ENCODE peak calls at places on chromosomes 4 and X, in five cellular contexts. H, A, N, F and S are unnamed samples.

GRCh38 chr4:2910409-2910808 is 52.8 kb downstream of the NOP14 start:
- DNase-seq in H (no peak), A (no peak), N (no peak), F (no peak), S (no peak)

GRCh38 chrX:87409113-87409841 is 108.3 kb upstream of the KLHL4 start:
- DNase-seq in H (no peak), A (no peak), N (peak; percentile 24), F (peak; percentile 85), S (no peak)

GRCh38 chrX:106100442-106100841 is 61.9 kb upstream of the SERPINA7 start:
- DNase-seq in H (no peak), A (no peak), N (no peak), F (no peak), S (no peak)

GRCh38 chrX:77434949-77435348 is 12.2 kb upstream of the FGF16 start:
- DNase-seq in H (no peak), A (no peak), N (no peak), F (no peak), S (no peak)

GRCh38 chr4:84496356-84497219 is 2.5 kb downstream of the NKX6-1 start:
- DNase-seq in H (no peak), A (no peak), N (no peak), F (peak; percentile 26), S (peak; percentile 65)

GRCh38 chr4:82779032-82779431 is 19.6 kb downstream of the SCD5 start:
- DNase-seq in H (no peak), A (no peak), N (no peak), F (no peak), S (no peak)

GRCh38 chrX:132022115-132022862 is 813 bp upstream of the STK26 start:
- DNase-seq in H (no peak), A (no peak), N (no peak), F (peak; percentile 34), S (no peak)

GRCh38 chr4:68905598-68906237 is 45.9 kb downstream of the UGT2A3 start:
- DNase-seq in H (peak; percentile 9), A (no peak), N (no peak), F (no peak), S (peak; percentile 47)

GRCh38 chr4:114727426-114727825 is 128.8 kb downstream of the UGT8 start:
- DNase-seq in H (peak; percentile 26), A (no peak), N (no peak), F (no peak), S (no peak)

GRCh38 chr4:110484767-110485166 is 8.8 kb downstream of the ENPEP start:
- DNase-seq in H (no peak), A (peak; percentile 35), N (peak; percentile 90), F (peak; percentile 93), S (no peak)

GRCh38 chr4:5738061-5738460 is 27.1 kb downstream of the EVC start:
- DNase-seq in H (no peak), A (no peak), N (peak; percentile 32), F (no peak), S (no peak)

GRCh38 chr4:115851918-115852766 is 738.7 kb upstream of the NDST4 start:
- DNase-seq in H (peak; percentile 40), A (peak; percentile 42), N (no peak), F (peak; percentile 64), S (peak; percentile 73)

DNA sequence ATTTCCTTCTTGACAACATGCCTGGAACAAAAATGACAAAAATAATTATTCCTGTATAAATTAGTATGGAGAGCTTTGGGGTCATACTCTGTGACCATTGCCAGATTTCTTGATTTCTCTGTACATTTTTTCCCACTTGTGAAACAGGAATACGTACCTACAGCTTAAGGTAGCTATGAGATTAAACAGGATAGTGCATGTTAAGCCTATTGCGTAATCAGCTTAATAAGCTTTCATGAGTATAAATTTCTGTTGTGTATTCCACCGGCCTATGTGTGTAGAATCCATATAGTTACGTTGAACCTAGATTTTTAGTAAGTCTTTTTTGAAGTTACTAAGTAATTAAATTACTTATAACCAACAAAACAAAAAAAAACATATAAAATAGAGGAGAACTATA is 334.9 kb downstream of the DCTD start:
- DNase-seq in H (no peak), A (no peak), N (no peak), F (no peak), S (no peak)
- H4K91ac ChIP-seq in H (no peak overlapping the region), A (no peak overlapping the region), N (no peak overlapping the region), F (no peak overlapping the region), S (no peak overlapping the region)

GRCh38 chr4:24003476-24003875 is 113.6 kb upstream of the PPARGC1A start:
- DNase-seq in H (no peak), A (no peak), N (no peak), F (no peak), S (no peak)

GRCh38 chr4:24001486-24001885 is 111.6 kb upstream of the PPARGC1A start:
- DNase-seq in H (no peak), A (no peak), N (no peak), F (no peak), S (no peak)

GRCh38 chr4:24003926-24004325 is 114.1 kb upstream of the PPARGC1A start:
- DNase-seq in H (no peak), A (no peak), N (peak; percentile 17), F (peak; percentile 5), S (no peak)

GRCh38 chr4:24001945-24002640 is 112.2 kb upstream of the PPARGC1A start:
- DNase-seq in H (no peak), A (no peak), N (no peak), F (no peak), S (no peak)

GRCh38 chr4:24002641-24002966 is 112.8 kb upstream of the PPARGC1A start:
- DNase-seq in H (no peak), A (no peak), N (no peak), F (no peak), S (no peak)
- H2AK5ac ChIP-seq in H (no peak overlapping the region), A (no peak overlapping the region), N (peak overlapping the region; percentile 31), F (no peak overlapping the region), S (no peak overlapping the region)

GRCh38 chrX:10756365-10756915 is 136.1 kb upstream of the MID1 start:
- DNase-seq in H (no peak), A (peak; percentile 47), N (peak; percentile 92), F (peak; percentile 82), S (no peak)
- H4K91ac ChIP-seq in H (no peak overlapping the region), A (peak overlapping the region; percentile 51), N (peak overlapping the region; percentile 71), F (no peak overlapping the region), S (no peak overlapping the region)

DNA sequence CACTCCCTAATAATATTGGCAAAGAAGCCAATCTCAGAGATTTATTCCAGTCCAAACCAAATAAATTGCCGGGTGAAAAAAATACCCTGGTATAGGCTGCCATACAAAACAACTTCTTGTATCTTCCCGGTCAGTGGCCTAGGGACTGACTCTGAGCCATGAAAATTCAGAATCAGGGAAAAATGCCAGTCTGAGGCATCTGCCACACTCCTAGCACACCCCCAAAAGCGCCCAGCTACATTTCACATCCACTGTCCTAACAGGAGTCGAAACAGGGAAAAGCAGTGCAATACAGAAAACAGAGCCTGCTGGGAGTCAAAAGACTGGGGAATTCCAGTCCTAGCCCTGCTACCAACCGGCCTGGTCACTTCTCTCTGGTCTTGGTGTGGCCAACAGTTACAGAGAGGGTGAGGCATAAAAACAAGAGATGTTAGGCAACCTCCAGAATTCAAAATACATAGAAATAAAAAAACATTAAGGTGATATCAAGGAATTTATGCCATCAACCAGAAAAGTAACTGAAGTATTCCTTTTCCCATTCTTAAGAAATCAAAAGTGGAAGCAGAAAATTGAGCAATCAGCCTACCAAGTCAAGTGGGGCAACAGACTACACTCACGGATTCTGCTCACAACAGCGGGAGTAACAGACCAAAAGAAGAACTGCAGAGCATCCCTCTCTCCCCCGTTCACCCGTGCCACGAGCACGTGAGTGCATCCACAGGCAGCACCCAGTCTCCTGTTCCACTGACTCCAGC is 29.5 kb downstream of the AFAP1 start:
- DNase-seq in H (no peak), A (peak; percentile 41), N (peak; percentile 65), F (peak; percentile 89), S (no peak)
- H2AK5ac ChIP-seq in H (peak overlapping the region; percentile 44), A (peak overlapping the region; percentile 80), N (peak overlapping the region; percentile 100), F (peak overlapping the region; percentile 6), S (no peak overlapping the region)

DNA sequence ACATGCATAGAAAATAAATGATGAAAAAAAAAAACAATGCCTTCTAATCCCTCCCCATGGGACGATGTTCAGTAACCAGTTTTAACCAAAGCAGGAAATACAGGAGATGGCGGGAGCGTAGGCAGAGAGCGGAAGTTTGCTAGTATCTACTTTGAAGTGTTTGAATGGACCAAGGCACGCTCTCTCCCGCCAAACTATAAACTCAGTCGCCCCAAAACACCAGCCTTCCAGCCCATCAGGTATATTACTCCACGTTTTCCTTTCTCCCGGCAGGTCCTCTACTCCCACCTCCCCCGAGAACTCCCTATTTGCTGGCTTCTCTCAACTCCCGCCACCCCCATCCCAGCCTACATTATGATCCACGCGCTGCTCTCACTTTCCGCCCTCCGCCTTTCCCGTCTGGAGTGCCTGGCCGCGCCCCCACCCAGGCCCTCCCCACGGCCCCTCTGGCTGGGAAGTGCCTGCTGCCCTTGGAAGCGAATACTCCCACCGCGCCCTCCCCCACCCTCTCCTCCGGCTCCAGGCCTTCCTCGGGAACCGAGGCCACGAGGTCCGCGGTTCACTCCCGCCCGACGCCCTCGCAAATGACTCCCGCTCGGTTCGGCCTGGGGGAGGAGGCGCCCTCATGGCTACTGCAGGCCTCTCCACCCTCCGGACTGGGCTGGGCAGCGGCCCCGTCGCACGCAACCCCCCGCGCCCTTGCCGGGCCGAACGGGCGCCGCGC is 741 bp downstream of the DHX15 start:
- DNase-seq in H (peak; percentile 33), A (peak; percentile 30), N (peak; percentile 37), F (peak; percentile 75), S (peak; percentile 44)
- H4K91ac ChIP-seq in H (peak overlapping the region; percentile 98), A (peak overlapping the region; percentile 98), N (peak overlapping the region; percentile 98), F (peak overlapping the region; percentile 90), S (peak overlapping the region; percentile 99)

GRCh38 chrX:47321386-47321785 is 49.0 kb upstream of the ZNF157 start:
- DNase-seq in H (peak; percentile 57), A (peak; percentile 11), N (peak; percentile 43), F (peak; percentile 51), S (peak; percentile 93)
- H2AK5ac ChIP-seq in H (no peak overlapping the region), A (no peak overlapping the region), N (no peak overlapping the region), F (no peak overlapping the region), S (peak overlapping the region; percentile 10)

GRCh38 chr4:185916683-185917082 is 104.7 kb upstream of the SORBS2 start:
- DNase-seq in H (no peak), A (no peak), N (no peak), F (no peak), S (peak; percentile 44)
- H4K91ac ChIP-seq in H (no peak overlapping the region), A (no peak overlapping the region), N (no peak overlapping the region), F (no peak overlapping the region), S (no peak overlapping the region)

GRCh38 chr4:206054-206453 is 81.8 kb downstream of the ZNF718 start:
- DNase-seq in H (no peak), A (no peak), N (no peak), F (no peak), S (no peak)
- H2AK5ac ChIP-seq in H (no peak overlapping the region), A (no peak overlapping the region), N (no peak overlapping the region), F (no peak overlapping the region), S (no peak overlapping the region)

GRCh38 chr4:40749717-40750460 is at the start of gene NSUN7:
- DNase-seq in H (peak; percentile 64), A (peak; percentile 78), N (no peak), F (peak; percentile 57), S (peak; percentile 96)
- H4K91ac ChIP-seq in H (peak within 1 kb of the TSS; percentile 72), A (peak within 1 kb of the TSS; percentile 86), N (no peak within 1 kb of the TSS), F (peak within 1 kb of the TSS; percentile 77), S (no peak within 1 kb of the TSS)